ENCODE peak calls at places on chromosome 2, in four cellular contexts. R is brain microvascular endothelial cell, T is RWPE1, V is HL-60. J is an unnamed sample.

GRCh38 chr2:68287580-68288441 is 31.9 kb downstream of the CNRIP1 start:
- DNase-seq in V (peak), R (no peak), T (no peak), J (no peak)

GRCh38 chr2:206688453-206688852 is 29.7 kb downstream of the DYTN start:
- DNase-seq in V (no peak), R (no peak), T (no peak), J (no peak)

GRCh38 chr2:53970095-53970897 is 497 bp downstream of the PSME4 start:
- DNase-seq in T (peak), R (peak), V (peak), J (no peak)

GRCh38 chr2:172680595-172681176 is 55.0 kb upstream of the RAPGEF4 start:
- DNase-seq in V (no peak), R (no peak), T (no peak), J (no peak)

GRCh38 chr2:172597191-172597842 is 41.4 kb downstream of the PDK1 start:
- DNase-seq in V (no peak), R (no peak), T (no peak), J (no peak)

GRCh38 chr2:79120194-79120713 is at the start of gene REG1A:
- DNase-seq in V (no peak), T (no peak), R (no peak), J (no peak)

GRCh38 chr2:55107428-55107827 is 57.2 kb upstream of the RTN4 start:
- DNase-seq in V (no peak), R (no peak), T (no peak), J (no peak)

GRCh38 chr2:22817197-22817596 is 567.8 kb upstream of the KLHL29 start:
- DNase-seq in V (no peak), R (peak), T (no peak), J (peak)

GRCh38 chr2:42928692-42929576 is 136.6 kb upstream of the HAAO start:
- DNase-seq in T (no peak), V (peak), R (peak), J (no peak)

GRCh38 chr2:158893057-158893456 is 75.4 kb upstream of the TANC1 start:
- DNase-seq in R (no peak), T (peak), V (no peak), J (peak)

GRCh38 chr2:235486729-235487128 is 7.1 kb upstream of the AGAP1 start:
- DNase-seq in T (no peak), R (no peak), V (no peak), J (no peak)

DNA sequence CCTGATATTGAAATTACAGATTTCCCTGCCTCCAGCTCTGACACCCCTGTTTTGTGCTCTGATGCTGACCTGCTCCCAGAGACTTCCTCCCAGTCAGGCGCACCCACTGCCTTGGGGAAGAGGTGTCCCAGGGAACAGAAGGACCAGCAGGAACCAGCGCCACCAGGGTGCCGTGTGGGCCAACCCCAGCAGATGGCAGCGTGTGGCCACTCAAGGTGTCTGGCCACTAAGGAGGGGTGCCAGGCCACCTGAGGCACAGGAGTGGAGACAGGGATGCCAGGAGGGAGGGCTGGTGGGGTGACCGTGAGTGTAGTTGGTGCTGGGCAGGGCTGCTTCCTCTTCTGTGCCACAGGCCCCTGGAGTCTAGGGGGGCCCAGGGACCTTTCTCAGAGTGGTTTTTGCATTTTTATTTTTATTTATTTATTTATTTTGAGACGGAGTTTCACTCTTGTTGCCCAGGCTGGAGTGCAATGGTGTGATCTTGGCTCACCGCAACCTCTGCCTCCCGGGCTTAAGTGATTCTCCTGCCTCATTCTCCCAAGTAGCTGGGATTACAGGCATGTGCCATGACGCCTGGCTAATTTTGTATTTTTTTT is 56.0 kb downstream of the TEX44 start:
- DNase-seq in V (peak), T (peak), R (peak), J (no peak)
- H3K27ac ChIP-seq in V (peak), T (peak), R (no peak), J (no peak)

GRCh38 chr2:73050011-73050617 is 21.4 kb downstream of the SFXN5 start:
- DNase-seq in T (no peak), V (no peak), R (no peak), J (no peak)
- H3K27ac ChIP-seq in T (no peak), V (no peak), R (no peak), J (no peak)

GRCh38 chr2:161352718-161353117 is 44.5 kb downstream of the PSMD14 start:
- DNase-seq in R (no peak), T (no peak), V (no peak), J (no peak)
- H3K27ac ChIP-seq in R (no peak), T (no peak), V (no peak), J (no peak)

DNA sequence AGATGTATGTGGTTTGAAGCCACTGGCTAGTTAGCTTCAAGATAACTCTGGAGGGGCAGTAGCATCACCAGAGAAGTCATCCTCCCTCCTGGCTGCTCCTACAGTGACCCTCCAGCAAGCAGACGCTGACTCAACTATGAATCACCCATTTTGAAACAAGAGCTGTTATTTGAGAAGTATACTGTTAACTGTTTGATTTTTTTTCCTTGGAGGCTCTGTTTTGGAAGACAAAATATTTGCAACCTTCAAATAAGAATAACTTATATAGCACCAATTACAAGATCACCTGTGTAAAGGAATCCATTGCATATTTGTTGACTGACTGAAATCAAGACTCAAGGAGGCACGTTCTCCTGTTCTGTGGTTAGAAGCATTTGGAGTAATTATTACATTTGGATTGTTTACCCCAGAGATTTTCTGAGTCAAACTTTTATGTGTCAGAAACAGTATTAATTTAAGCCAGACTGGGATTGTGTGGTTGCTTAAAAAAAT is 313.8 kb downstream of the MTX2 start:
- DNase-seq in T (peak), R (peak), V (no peak), J (peak)
- H3K27ac ChIP-seq in T (no peak), R (peak), V (no peak), J (peak)